ENCODE peak calls at places on chromosome 11, in eight cellular contexts. One of them, this sample, is unnamed.
A peak's percentile ranks its signal among the peaks of the same experiment; 100 is the strongest.

GRCh38 chr11:39374963-39375698 is 2084.3 kb downstream of the LRRC4C start:
- DNase-seq in omental fat pad: no peak
- DNase-seq in activated gamma-delta T cell treated with anti-CD3 and anti-CD28 coated beads, Interleukin-2, amount 50 U/mL, for 16 hours: no peak
- DNase-seq in T-helper 1 cell: no peak
- DNase-seq in GM13977: peak; percentile 5
- DNase-seq in fibroblast of the conjunctiva: no peak
- DNase-seq in heart left ventricle: no peak
- DNase-seq in RCC 7860: no peak
- DNase-seq in this sample: no peak

GRCh38 chr11:44727114-44727372 is 281 bp downstream of the TSPAN18 start:
- DNase-seq in omental fat pad: no peak
- DNase-seq in activated gamma-delta T cell treated with anti-CD3 and anti-CD28 coated beads, Interleukin-2, amount 50 U/mL, for 16 hours: no peak
- DNase-seq in T-helper 1 cell: no peak
- DNase-seq in GM13977: peak; percentile 65
- DNase-seq in fibroblast of the conjunctiva: no peak
- DNase-seq in heart left ventricle: no peak
- DNase-seq in RCC 7860: no peak
- DNase-seq in this sample: peak; percentile 18

GRCh38 chr11:123195182-123196059 is at the start of gene CLMP:
- DNase-seq in omental fat pad: no peak
- DNase-seq in activated gamma-delta T cell treated with anti-CD3 and anti-CD28 coated beads, Interleukin-2, amount 50 U/mL, for 16 hours: no peak
- DNase-seq in T-helper 1 cell: no peak
- DNase-seq in GM13977: peak; percentile 43
- DNase-seq in fibroblast of the conjunctiva: peak; percentile 52
- DNase-seq in heart left ventricle: peak; percentile 53
- DNase-seq in RCC 7860: no peak
- DNase-seq in this sample: no peak

GRCh38 chr11:134644489-134645456 is 232.7 kb upstream of the B3GAT1 start:
- DNase-seq in omental fat pad: no peak
- DNase-seq in activated gamma-delta T cell treated with anti-CD3 and anti-CD28 coated beads, Interleukin-2, amount 50 U/mL, for 16 hours: no peak
- DNase-seq in T-helper 1 cell: no peak
- DNase-seq in GM13977: no peak
- DNase-seq in fibroblast of the conjunctiva: no peak
- DNase-seq in heart left ventricle: no peak
- DNase-seq in RCC 7860: no peak
- DNase-seq in this sample: peak; percentile 1

GRCh38 chr11:12377824-12378593 is 638 bp downstream of the PARVA start:
- DNase-seq in omental fat pad: no peak
- DNase-seq in activated gamma-delta T cell treated with anti-CD3 and anti-CD28 coated beads, Interleukin-2, amount 50 U/mL, for 16 hours: no peak
- DNase-seq in T-helper 1 cell: no peak
- DNase-seq in GM13977: no peak
- DNase-seq in fibroblast of the conjunctiva: peak; percentile 52
- DNase-seq in heart left ventricle: peak; percentile 85
- DNase-seq in RCC 7860: peak; percentile 72
- DNase-seq in this sample: no peak

GRCh38 chr11:116879789-116880402 is 42.5 kb upstream of the APOA1 start:
- DNase-seq in omental fat pad: no peak
- DNase-seq in activated gamma-delta T cell treated with anti-CD3 and anti-CD28 coated beads, Interleukin-2, amount 50 U/mL, for 16 hours: no peak
- DNase-seq in T-helper 1 cell: no peak
- DNase-seq in GM13977: peak; percentile 61
- DNase-seq in fibroblast of the conjunctiva: peak; percentile 79
- DNase-seq in heart left ventricle: no peak
- DNase-seq in RCC 7860: peak; percentile 47
- DNase-seq in this sample: no peak

GRCh38 chr11:36657610-36658225 is 59.7 kb upstream of the RAG2 start:
- DNase-seq in omental fat pad: no peak
- DNase-seq in activated gamma-delta T cell treated with anti-CD3 and anti-CD28 coated beads, Interleukin-2, amount 50 U/mL, for 16 hours: no peak
- DNase-seq in T-helper 1 cell: no peak
- DNase-seq in GM13977: no peak
- DNase-seq in fibroblast of the conjunctiva: peak; percentile 1
- DNase-seq in heart left ventricle: no peak
- DNase-seq in RCC 7860: no peak
- DNase-seq in this sample: no peak

GRCh38 chr11:73402834-73403185 is 26.6 kb downstream of the RELT start:
- DNase-seq in omental fat pad: no peak
- DNase-seq in activated gamma-delta T cell treated with anti-CD3 and anti-CD28 coated beads, Interleukin-2, amount 50 U/mL, for 16 hours: no peak
- DNase-seq in T-helper 1 cell: no peak
- DNase-seq in GM13977: peak; percentile 58
- DNase-seq in fibroblast of the conjunctiva: no peak
- DNase-seq in heart left ventricle: no peak
- DNase-seq in RCC 7860: no peak
- DNase-seq in this sample: no peak

GRCh38 chr11:125079151-125079877 is 16.2 kb downstream of the SLC37A2 start:
- DNase-seq in omental fat pad: no peak
- DNase-seq in activated gamma-delta T cell treated with anti-CD3 and anti-CD28 coated beads, Interleukin-2, amount 50 U/mL, for 16 hours: no peak
- DNase-seq in T-helper 1 cell: no peak
- DNase-seq in GM13977: no peak
- DNase-seq in fibroblast of the conjunctiva: no peak
- DNase-seq in heart left ventricle: no peak
- DNase-seq in RCC 7860: peak; percentile 97
- DNase-seq in this sample: no peak

GRCh38 chr11:135075740-135076139 is 663.7 kb upstream of the B3GAT1 start:
- DNase-seq in omental fat pad: peak; percentile 40
- DNase-seq in activated gamma-delta T cell treated with anti-CD3 and anti-CD28 coated beads, Interleukin-2, amount 50 U/mL, for 16 hours: peak; percentile 24
- DNase-seq in T-helper 1 cell: peak; percentile 55
- DNase-seq in GM13977: no peak
- DNase-seq in fibroblast of the conjunctiva: peak; percentile 5
- DNase-seq in heart left ventricle: peak; percentile 46
- DNase-seq in RCC 7860: peak; percentile 28
- DNase-seq in this sample: peak; percentile 64

GRCh38 chr11:23143031-23143430 is 282.8 kb upstream of the CCDC179 start:
- DNase-seq in omental fat pad: no peak
- DNase-seq in activated gamma-delta T cell treated with anti-CD3 and anti-CD28 coated beads, Interleukin-2, amount 50 U/mL, for 16 hours: no peak
- DNase-seq in T-helper 1 cell: no peak
- DNase-seq in GM13977: no peak
- DNase-seq in fibroblast of the conjunctiva: no peak
- DNase-seq in heart left ventricle: no peak
- DNase-seq in RCC 7860: no peak
- DNase-seq in this sample: no peak

GRCh38 chr11:19349340-19350025 is 108.7 kb upstream of the E2F8 start:
- DNase-seq in omental fat pad: no peak
- DNase-seq in activated gamma-delta T cell treated with anti-CD3 and anti-CD28 coated beads, Interleukin-2, amount 50 U/mL, for 16 hours: no peak
- DNase-seq in T-helper 1 cell: no peak
- DNase-seq in GM13977: no peak
- DNase-seq in fibroblast of the conjunctiva: no peak
- DNase-seq in heart left ventricle: peak; percentile 45
- DNase-seq in RCC 7860: no peak
- DNase-seq in this sample: no peak

GRCh38 chr11:203056-203944 is 3.9 kb downstream of the BET1L start:
- DNase-seq in omental fat pad: no peak
- DNase-seq in activated gamma-delta T cell treated with anti-CD3 and anti-CD28 coated beads, Interleukin-2, amount 50 U/mL, for 16 hours: no peak
- DNase-seq in T-helper 1 cell: no peak
- DNase-seq in GM13977: no peak
- DNase-seq in fibroblast of the conjunctiva: no peak
- DNase-seq in heart left ventricle: no peak
- DNase-seq in RCC 7860: no peak
- DNase-seq in this sample: no peak

GRCh38 chr11:87097582-87097981 is 59.8 kb downstream of the TMEM135 start:
- DNase-seq in omental fat pad: no peak
- DNase-seq in activated gamma-delta T cell treated with anti-CD3 and anti-CD28 coated beads, Interleukin-2, amount 50 U/mL, for 16 hours: no peak
- DNase-seq in T-helper 1 cell: no peak
- DNase-seq in GM13977: peak; percentile 37
- DNase-seq in fibroblast of the conjunctiva: peak; percentile 9
- DNase-seq in heart left ventricle: peak; percentile 34
- DNase-seq in RCC 7860: no peak
- DNase-seq in this sample: no peak

GRCh38 chr11:90204832-90205646 is 17.8 kb downstream of the CHORDC1 start:
- DNase-seq in omental fat pad: no peak
- DNase-seq in activated gamma-delta T cell treated with anti-CD3 and anti-CD28 coated beads, Interleukin-2, amount 50 U/mL, for 16 hours: no peak
- DNase-seq in T-helper 1 cell: no peak
- DNase-seq in GM13977: peak; percentile 20
- DNase-seq in fibroblast of the conjunctiva: peak; percentile 58
- DNase-seq in heart left ventricle: no peak
- DNase-seq in RCC 7860: peak; percentile 48
- DNase-seq in this sample: no peak

GRCh38 chr11:23288001-23288783 is 427.9 kb upstream of the CCDC179 start:
- DNase-seq in omental fat pad: no peak
- DNase-seq in activated gamma-delta T cell treated with anti-CD3 and anti-CD28 coated beads, Interleukin-2, amount 50 U/mL, for 16 hours: no peak
- DNase-seq in T-helper 1 cell: no peak
- DNase-seq in GM13977: no peak
- DNase-seq in fibroblast of the conjunctiva: peak; percentile 84
- DNase-seq in heart left ventricle: no peak
- DNase-seq in RCC 7860: no peak
- DNase-seq in this sample: no peak

GRCh38 chr11:114229062-114229450 is 67.1 kb upstream of the NNMT start:
- DNase-seq in omental fat pad: no peak
- DNase-seq in activated gamma-delta T cell treated with anti-CD3 and anti-CD28 coated beads, Interleukin-2, amount 50 U/mL, for 16 hours: no peak
- DNase-seq in T-helper 1 cell: no peak
- DNase-seq in GM13977: no peak
- DNase-seq in fibroblast of the conjunctiva: no peak
- DNase-seq in heart left ventricle: no peak
- DNase-seq in RCC 7860: no peak
- DNase-seq in this sample: no peak

GRCh38 chr11:21144556-21144955 is 475.2 kb downstream of the NELL1 start:
- DNase-seq in omental fat pad: no peak
- DNase-seq in activated gamma-delta T cell treated with anti-CD3 and anti-CD28 coated beads, Interleukin-2, amount 50 U/mL, for 16 hours: no peak
- DNase-seq in T-helper 1 cell: no peak
- DNase-seq in GM13977: no peak
- DNase-seq in fibroblast of the conjunctiva: no peak
- DNase-seq in heart left ventricle: no peak
- DNase-seq in RCC 7860: no peak
- DNase-seq in this sample: no peak

GRCh38 chr11:56670984-56671383 is 7.5 kb downstream of the OR5AR1 start:
- DNase-seq in omental fat pad: no peak
- DNase-seq in activated gamma-delta T cell treated with anti-CD3 and anti-CD28 coated beads, Interleukin-2, amount 50 U/mL, for 16 hours: no peak
- DNase-seq in T-helper 1 cell: no peak
- DNase-seq in GM13977: no peak
- DNase-seq in fibroblast of the conjunctiva: no peak
- DNase-seq in heart left ventricle: no peak
- DNase-seq in RCC 7860: no peak
- DNase-seq in this sample: no peak

GRCh38 chr11:70305501-70305900 is 35.0 kb downstream of the PPFIA1 start:
- DNase-seq in omental fat pad: no peak
- DNase-seq in activated gamma-delta T cell treated with anti-CD3 and anti-CD28 coated beads, Interleukin-2, amount 50 U/mL, for 16 hours: no peak
- DNase-seq in T-helper 1 cell: no peak
- DNase-seq in GM13977: no peak
- DNase-seq in fibroblast of the conjunctiva: no peak
- DNase-seq in heart left ventricle: no peak
- DNase-seq in RCC 7860: no peak
- DNase-seq in this sample: no peak